ENCODE peak calls at places on chromosomes 3 and 15, in five cellular contexts. C is CD4-positive, CD25-positive, alpha-beta regulatory T cell; G is tibial artery; M is Peyer's patch; X is fibroblast of lung. Z is an unnamed sample.

GRCh38 chr3:64008952-64009351 is 14.3 kb downstream of the PSMD6 start:
- DNase-seq in C (no peak), G (no peak), M (no peak), X (peak; percentile 16), Z (no peak)

GRCh38 chr3:37241880-37242279 is 67.5 kb upstream of the LRRFIP2 start:
- DNase-seq in C (no peak), G (no peak), M (no peak), X (no peak), Z (no peak)

GRCh38 chr3:27326211-27326948 is 42.8 kb downstream of the NEK10 start:
- DNase-seq in C (no peak), G (no peak), M (no peak), X (peak; percentile 98), Z (no peak)

GRCh38 chr3:126270145-126270811 is 86.9 kb downstream of the KLF15 start:
- DNase-seq in C (no peak), G (peak; percentile 98), M (no peak), X (peak; percentile 75), Z (peak; percentile 67)

GRCh38 chr3:157335677-157336076 is 101.0 kb upstream of the PTX3 start:
- DNase-seq in C (no peak), G (no peak), M (no peak), X (peak; percentile 73), Z (no peak)

GRCh38 chr3:40299721-40300335 is 9.7 kb upstream of the EIF1B start:
- DNase-seq in C (no peak), G (no peak), M (no peak), X (peak; percentile 76), Z (no peak)

GRCh38 chr3:72042397-72043211 is 257.7 kb upstream of the PROK2 start:
- DNase-seq in C (no peak), G (no peak), M (no peak), X (peak; percentile 45), Z (no peak)

GRCh38 chr3:160413613-160414248 is 14.3 kb downstream of the SMC4 start:
- DNase-seq in C (peak; percentile 69), G (no peak), M (no peak), X (peak; percentile 91), Z (no peak)

GRCh38 chr15:64222573-64223361 is 59.9 kb upstream of the PPIB start:
- DNase-seq in C (no peak), G (no peak), M (no peak), X (no peak), Z (no peak)

GRCh38 chr15:84598250-84598649 is 2.6 kb upstream of the ZSCAN2 start:
- DNase-seq in C (peak; percentile 74), G (no peak), M (peak; percentile 31), X (no peak), Z (peak; percentile 27)

GRCh38 chr15:52019394-52020252 is 604 bp downstream of the MAPK6 start:
- DNase-seq in C (peak; percentile 53), G (peak; percentile 95), M (peak; percentile 65), X (peak; percentile 92), Z (peak; percentile 93)

GRCh38 chr3:189486556-189486955 is 144.6 kb upstream of the TP63 start:
- DNase-seq in C (no peak), G (no peak), M (no peak), X (no peak), Z (no peak)

DNA sequence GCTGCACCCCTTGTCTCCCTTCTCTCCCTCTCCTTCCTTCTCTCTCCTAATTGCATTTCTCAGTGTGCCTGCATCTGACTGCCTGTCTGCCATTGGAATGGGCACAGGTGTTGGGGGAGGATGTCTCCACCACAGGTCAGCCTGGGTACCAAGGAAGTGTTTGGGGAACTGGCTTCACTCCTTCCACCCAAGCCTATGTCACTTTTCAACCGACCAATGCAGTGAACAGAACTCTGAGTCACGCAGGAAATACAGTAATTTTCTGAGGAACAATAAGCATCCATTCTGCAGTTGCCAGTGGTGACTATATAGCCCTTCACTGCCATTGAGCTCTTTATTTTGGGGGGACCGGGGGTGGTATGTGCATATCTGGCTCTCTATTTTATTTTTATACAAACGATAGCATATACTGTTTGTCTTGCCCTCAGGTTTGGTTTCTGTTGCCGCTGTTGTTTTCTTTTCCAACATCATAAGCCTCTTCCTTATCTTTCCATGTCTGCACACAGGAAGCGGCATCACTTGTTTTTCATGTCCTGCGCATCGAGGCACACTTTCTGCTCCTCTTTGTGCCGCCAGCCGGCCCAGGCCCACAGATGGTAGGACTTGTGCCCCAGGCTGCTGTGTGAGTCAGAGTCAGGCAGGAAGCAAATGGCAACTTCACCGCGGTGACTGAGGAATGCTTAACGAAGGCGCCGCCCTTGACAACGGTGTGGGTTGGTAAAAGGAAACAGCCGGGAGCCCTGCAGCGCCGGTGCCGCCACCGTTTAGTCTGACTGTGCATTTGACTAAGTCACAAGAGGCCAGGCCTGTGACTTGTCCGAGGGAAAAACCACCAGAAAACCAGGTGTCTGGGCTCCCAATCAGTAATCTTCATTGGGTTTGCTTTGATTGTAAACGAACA is 21.1 kb upstream of the CDCP1 start:
- DNase-seq in C (peak; percentile 69), G (peak; percentile 85), M (peak; percentile 48), X (peak; percentile 88), Z (no peak)
- H3K9me3 ChIP-seq in C (no peaks in the 10 kb centered on the region), G (no peaks in the 10 kb centered on the region), M (no peaks in the 10 kb centered on the region), X (no peaks in the 10 kb centered on the region), Z (no peaks in the 10 kb centered on the region)

GRCh38 chr15:95132774-95133173 is 901.4 kb downstream of the MCTP2 start:
- DNase-seq in C (no peak), G (no peak), M (no peak), X (peak; percentile 56), Z (no peak)
- H3K9me3 ChIP-seq in C (no peaks in the 10 kb centered on the region), G (no peaks in the 10 kb centered on the region), M (no peaks in the 10 kb centered on the region), X (no peaks in the 10 kb centered on the region), Z (no peaks in the 10 kb centered on the region)

GRCh38 chr15:25089577-25089976 is 134.8 kb downstream of the SNRPN start:
- DNase-seq in C (no peak), G (peak; percentile 12), M (no peak), X (no peak), Z (peak; percentile 4)

GRCh38 chr15:25090073-25090733 is 135.4 kb downstream of the SNRPN start:
- DNase-seq in C (no peak), G (no peak), M (no peak), X (no peak), Z (peak; percentile 9)

GRCh38 chr15:25091421-25092158 is 136.8 kb downstream of the SNRPN start:
- DNase-seq in C (no peak), G (no peak), M (no peak), X (no peak), Z (peak; percentile 7)

GRCh38 chr15:25087137-25087536 is 132.3 kb downstream of the SNRPN start:
- DNase-seq in C (no peak), G (peak; percentile 20), M (no peak), X (no peak), Z (peak; percentile 23)

GRCh38 chr15:25088261-25088790 is 133.5 kb downstream of the SNRPN start:
- DNase-seq in C (no peak), G (peak; percentile 20), M (no peak), X (no peak), Z (peak; percentile 15)
- H3K9me3 ChIP-seq in C (peaks cover 100% of the 10 kb centered on the region), G (peaks cover 99% of the 10 kb centered on the region), M (peaks cover 93% of the 10 kb centered on the region), X (peaks cover 2% of the 10 kb centered on the region), Z (no peaks in the 10 kb centered on the region)

DNA sequence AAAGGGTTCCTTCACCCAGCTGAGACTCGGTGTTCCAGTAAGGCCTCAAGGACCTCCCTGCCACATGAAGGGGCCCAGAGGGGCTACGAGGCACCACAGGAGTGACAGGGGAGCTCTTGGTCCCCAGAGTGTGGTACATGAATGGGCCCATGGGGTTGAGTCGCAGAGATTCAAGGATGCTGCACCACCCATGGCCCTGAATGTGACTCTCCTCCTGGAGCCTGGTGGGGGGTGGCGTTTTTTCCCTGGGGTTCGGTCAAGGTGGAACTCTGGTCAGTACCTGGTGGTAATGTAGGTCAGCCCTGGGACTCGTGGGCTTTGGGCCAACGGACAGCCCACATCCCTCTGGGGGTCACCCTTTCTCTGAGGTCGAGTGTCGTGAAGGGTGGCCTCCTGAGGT is 204.0 kb downstream of the UBE3A start:
- DNase-seq in C (no peak), G (no peak), M (no peak), X (no peak), Z (no peak)
- H3K9me3 ChIP-seq in C (peaks cover 57% of the 10 kb centered on the region), G (peaks cover 27% of the 10 kb centered on the region), M (peaks cover under 1% of the 10 kb centered on the region), X (no peaks in the 10 kb centered on the region), Z (no peaks in the 10 kb centered on the region)

DNA sequence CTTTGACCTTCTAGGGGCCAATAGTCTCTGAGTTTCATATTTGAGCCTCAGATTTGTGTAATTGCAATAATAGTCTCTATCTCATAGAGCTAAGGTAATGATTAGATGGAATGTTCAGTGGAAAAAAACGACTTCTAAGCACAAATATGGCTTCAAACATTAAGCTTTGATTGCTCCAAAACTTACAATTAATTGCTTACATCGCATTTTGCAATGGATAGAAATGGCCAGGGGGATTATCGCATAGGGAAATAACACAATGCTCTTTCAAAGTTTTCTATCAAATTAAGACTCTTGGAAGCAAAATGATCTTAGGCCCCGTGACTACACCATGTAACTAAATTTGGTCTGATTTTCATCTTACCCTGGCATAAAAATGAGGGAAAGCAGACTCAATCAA is 888.6 kb downstream of the AGBL1 start:
- DNase-seq in C (no peak), G (no peak), M (no peak), X (no peak), Z (no peak)
- H3K9me3 ChIP-seq in C (no peaks in the 10 kb centered on the region), G (no peaks in the 10 kb centered on the region), M (no peaks in the 10 kb centered on the region), X (no peaks in the 10 kb centered on the region), Z (no peaks in the 10 kb centered on the region)

DNA sequence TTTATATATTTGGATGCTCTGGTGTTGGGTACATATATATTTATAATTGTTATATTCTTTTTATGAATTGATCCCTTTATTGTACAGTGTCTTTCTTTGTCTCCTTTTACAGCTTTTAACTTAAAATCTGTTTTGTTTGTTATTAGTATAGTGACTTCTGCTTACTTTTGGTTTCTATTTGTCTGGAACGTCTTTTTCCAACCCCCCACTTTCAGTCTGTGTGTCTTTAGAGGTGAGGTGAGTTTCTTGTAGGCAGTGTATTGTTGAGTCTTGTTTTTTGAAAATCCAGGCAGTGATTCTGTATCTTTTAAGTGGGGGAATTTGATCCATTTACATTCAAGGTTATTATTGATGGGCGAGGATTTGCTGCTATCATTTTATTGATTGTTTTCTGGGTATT is 62.0 kb downstream of the AP4E1 start:
- DNase-seq in C (no peak), G (no peak), M (no peak), X (no peak), Z (no peak)
- H3K9me3 ChIP-seq in C (peaks cover 21% of the 10 kb centered on the region), G (peaks cover 35% of the 10 kb centered on the region), M (no peaks in the 10 kb centered on the region), X (no peaks in the 10 kb centered on the region), Z (no peaks in the 10 kb centered on the region)

GRCh38 chr3:149828390-149828789 is 15.4 kb downstream of the RNF13 start:
- DNase-seq in C (no peak), G (no peak), M (no peak), X (no peak), Z (no peak)
- H3K9me3 ChIP-seq in C (peaks cover 38% of the 10 kb centered on the region), G (peaks cover 13% of the 10 kb centered on the region), M (peaks cover 9% of the 10 kb centered on the region), X (no peaks in the 10 kb centered on the region), Z (no peaks in the 10 kb centered on the region)

DNA sequence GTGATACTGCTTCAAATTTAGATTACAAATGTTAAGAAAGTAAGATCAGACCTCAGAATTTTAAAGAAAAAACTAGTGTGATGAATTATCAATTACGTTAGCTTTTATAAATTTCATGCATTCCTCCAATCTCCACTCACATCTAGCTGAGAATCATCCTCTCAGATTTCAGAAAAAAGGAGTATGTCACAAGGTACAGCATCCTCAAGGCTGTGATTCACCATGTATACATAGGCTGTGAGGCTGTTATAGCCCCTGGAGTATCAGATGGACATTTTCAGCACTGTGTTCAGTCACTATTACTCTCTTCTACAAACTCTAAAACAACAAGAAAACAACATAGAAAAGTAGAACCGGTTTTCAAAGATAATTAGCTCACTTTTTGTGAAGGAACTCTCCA is 214.4 kb downstream of the PCCB start:
- DNase-seq in C (no peak), G (no peak), M (no peak), X (peak; percentile 43), Z (no peak)
- H3K9me3 ChIP-seq in C (no peaks in the 10 kb centered on the region), G (no peaks in the 10 kb centered on the region), M (no peaks in the 10 kb centered on the region), X (no peaks in the 10 kb centered on the region), Z (no peaks in the 10 kb centered on the region)